ENCODE peak calls at places on chromosomes 11 and 22, in five cellular contexts. E, T, M, Y and P are unnamed samples.

GRCh38 chr22:39724390-39724789 is 153.8 kb downstream of the CACNA1I start:
- DNase-seq in E (no peak), T (no peak), M (no peak), Y (no peak), P (no peak)

GRCh38 chr22:43833286-43834240 is 21.5 kb upstream of the EFCAB6 start:
- DNase-seq in E (no peak), T (no peak), M (no peak), Y (no peak), P (peak)

GRCh38 chr11:133900176-133901105 is 55.1 kb upstream of the SPATA19 start:
- DNase-seq in E (no peak), T (no peak), M (no peak), Y (no peak), P (no peak)

GRCh38 chr22:48586799-48587185 is 1240.9 kb downstream of the BRD1 start:
- DNase-seq in E (no peak), T (no peak), M (no peak), Y (no peak), P (no peak)

GRCh38 chr11:72240461-72241289 is 3.3 kb downstream of the PHOX2A start:
- DNase-seq in E (no peak), T (no peak), M (no peak), Y (no peak), P (no peak)

GRCh38 chr22:31488988-31489617 is 539 bp downstream of the EIF4ENIF1 start:
- DNase-seq in E (peak), T (peak), M (no peak), Y (no peak), P (peak)

GRCh38 chr22:16601437-16602223 is 9.0 kb upstream of the CCT8L2 start:
- DNase-seq in E (peak), T (no peak), M (no peak), Y (no peak), P (peak)

GRCh38 chr22:19762315-19763140 is 1.9 kb downstream of the TBX1 start:
- DNase-seq in E (no peak), T (no peak), M (no peak), Y (no peak), P (no peak)

GRCh38 chr11:28072321-28072720 is 35.6 kb downstream of the KIF18A start:
- DNase-seq in E (no peak), T (no peak), M (no peak), Y (no peak), P (no peak)

GRCh38 chr11:17865765-17866428 is 131.3 kb downstream of the KCNC1 start:
- DNase-seq in E (no peak), T (no peak), M (no peak), Y (no peak), P (no peak)

GRCh38 chr22:49044776-49045175 is 782.9 kb downstream of the BRD1 start:
- DNase-seq in E (no peak), T (no peak), M (no peak), Y (no peak), P (no peak)

GRCh38 chr11:27861706-27862430 is 161.6 kb upstream of the BDNF start:
- DNase-seq in E (no peak), T (no peak), M (no peak), Y (no peak), P (no peak)

GRCh38 chr22:43272869-43273318 is 70.3 kb downstream of the SCUBE1 start:
- DNase-seq in E (no peak), T (no peak), M (no peak), Y (no peak), P (no peak)

GRCh38 chr22:42961815-42962214 is 53.1 kb downstream of the PACSIN2 start:
- DNase-seq in E (no peak), T (no peak), M (no peak), Y (no peak), P (no peak)

GRCh38 chr11:18650859-18651557 is 16.9 kb upstream of the SPTY2D1 start:
- DNase-seq in E (peak), T (peak), M (no peak), Y (peak), P (no peak)

GRCh38 chr11:65435330-65435931 is 12.8 kb downstream of the NEAT1 start:
- DNase-seq in E (no peak), T (peak), M (no peak), Y (no peak), P (no peak)

GRCh38 chr11:95750101-95750500 is 39.5 kb downstream of the FAM76B start:
- DNase-seq in E (no peak), T (no peak), M (no peak), Y (no peak), P (no peak)

GRCh38 chr11:78384231-78384630 is 33.4 kb downstream of the GAB2 start:
- DNase-seq in E (no peak), T (no peak), M (no peak), Y (no peak), P (no peak)